ENCODE peak calls at places on chromosomes 1 and 21, in four cellular contexts. N, W, S and I are unnamed samples.

GRCh38 chr21:14120091-14120734 is 90.5 kb downstream of the LIPI start:
- DNase-seq in W (no peak), S (no peak), N (no peak), I (peak)

GRCh38 chr21:38380391-38381137 is 117.7 kb downstream of the ERG start:
- DNase-seq in S (no peak), N (no peak), W (peak), I (peak)

GRCh38 chr1:173447224-173447623 is 29.9 kb upstream of the PRDX6 start:
- DNase-seq in S (no peak), N (no peak), W (no peak), I (no peak)

GRCh38 chr1:180131510-180131909 is 23.2 kb upstream of the QSOX1 start:
- DNase-seq in S (no peak), W (peak), N (no peak), I (peak)

GRCh38 chr1:228313536-228314277 is 92.9 kb downstream of the TRIM11 start:
- DNase-seq in N (no peak), W (no peak), S (peak), I (no peak)

GRCh38 chr1:19682257-19682656 is 17.6 kb downstream of the HTR6 start:
- DNase-seq in W (peak), N (no peak), S (no peak), I (peak)

GRCh38 chr1:177211231-177211630 is 40.5 kb downstream of the BRINP2 start:
- DNase-seq in S (no peak), N (no peak), W (no peak), I (no peak)

GRCh38 chr1:40107290-40107959 is 10.4 kb upstream of the PPT1 start:
- DNase-seq in S (no peak), N (no peak), W (no peak), I (peak)

GRCh38 chr1:171966426-171967220 is 125.3 kb downstream of the DNM3 start:
- DNase-seq in N (no peak), S (no peak), W (no peak), I (peak)

GRCh38 chr1:91798741-91799140 is 87.2 kb downstream of the TGFBR3 start:
- DNase-seq in W (no peak), S (no peak), N (no peak), I (no peak)

GRCh38 chr1:2110738-2111673 is 60.8 kb downstream of the PRKCZ start:
- DNase-seq in N (no peak), S (no peak), W (no peak), I (no peak)

DNA sequence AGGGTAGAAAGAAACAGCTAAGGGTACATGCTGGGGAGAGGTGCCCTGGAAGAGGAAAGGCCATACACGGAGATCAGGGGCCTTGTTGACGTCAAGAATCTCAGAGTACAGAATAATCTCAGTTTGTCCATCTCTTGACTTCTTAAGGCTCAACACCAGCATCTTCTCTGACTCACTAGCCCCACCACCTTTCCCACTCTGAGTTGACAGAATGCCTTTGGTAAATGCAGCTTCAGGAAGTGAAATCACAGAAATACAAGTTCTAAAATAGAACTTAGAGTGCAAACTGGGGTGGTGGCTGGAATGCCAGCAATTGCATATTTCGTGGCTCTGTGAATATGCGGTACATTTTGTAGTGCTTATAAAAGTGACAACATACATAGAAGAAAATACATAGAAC is 1.6 kb downstream of the COG2 start:
- DNase-seq in N (no peak), S (no peak), W (peak), I (peak)
- TF ChIP-seq CTCF in N (no peak), S (no peak), W (no peak), I (no peak)

GRCh38 chr1:93801471-93801870 is 77.5 kb downstream of the DNTTIP2 start:
- DNase-seq in N (no peak), S (no peak), W (no peak), I (no peak)

DNA sequence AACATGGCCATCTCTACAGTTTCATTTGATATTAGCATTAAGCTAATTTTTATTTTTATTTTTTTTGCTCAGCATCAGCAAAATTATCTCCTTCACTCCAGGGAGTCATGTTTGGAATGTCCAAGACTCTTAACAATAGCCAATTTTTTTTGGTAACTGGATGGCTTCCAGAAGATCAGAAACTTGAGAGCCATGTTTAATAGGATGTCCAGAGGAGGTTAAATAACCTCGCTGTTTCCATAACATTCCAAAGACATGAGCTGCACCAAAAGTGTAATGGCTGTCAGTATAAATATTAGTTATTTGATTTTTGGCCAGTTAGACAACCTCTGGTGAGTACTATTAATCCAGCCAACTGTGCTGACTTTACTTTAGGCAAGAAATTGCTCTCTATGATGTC is 80.7 kb downstream of the DNTTIP2 start:
- DNase-seq in N (no peak), S (no peak), W (peak), I (no peak)
- H3K4me3 ChIP-seq in N (no peak), S (no peak), W (no peak), I (no peak)

GRCh38 chr1:31760422-31760900 is 3.7 kb downstream of the ADGRB2 start:
- DNase-seq in S (no peak), W (no peak), N (no peak), I (no peak)

GRCh38 chr1:31762323-31762722 is 1.8 kb downstream of the ADGRB2 start:
- DNase-seq in S (no peak), W (no peak), N (no peak), I (no peak)

GRCh38 chr1:31762726-31763670 is 1.1 kb downstream of the ADGRB2 start:
- DNase-seq in W (no peak), N (no peak), S (no peak), I (peak)

GRCh38 chr1:31760901-31761470 is 3.2 kb downstream of the ADGRB2 start:
- DNase-seq in W (peak), S (no peak), N (no peak), I (peak)

GRCh38 chr1:31761883-31762282 is 2.3 kb downstream of the ADGRB2 start:
- DNase-seq in S (no peak), N (no peak), W (peak), I (no peak)
- TF ChIP-seq CTCF in S (no peak), N (no peak), W (no peak), I (no peak)

DNA sequence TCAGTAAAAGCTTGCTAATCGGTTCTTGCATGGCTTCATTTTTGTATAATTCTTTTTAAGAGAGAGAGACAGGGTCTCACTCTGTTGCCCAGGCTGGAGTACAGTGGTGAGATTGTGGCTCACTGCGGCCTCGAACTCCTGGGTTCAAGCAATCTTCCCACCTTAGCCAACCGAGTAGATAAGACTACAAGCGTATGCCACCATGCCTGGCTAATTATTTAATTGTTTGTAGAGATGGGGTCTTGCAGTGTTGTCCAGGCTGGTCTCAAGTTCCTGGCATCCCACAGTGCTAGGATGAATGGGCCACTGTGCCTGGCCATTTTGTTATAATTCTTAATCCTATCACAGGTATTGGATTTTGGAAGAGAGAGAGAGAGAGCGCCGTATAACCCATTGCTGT is 23.4 kb downstream of the RCAN3 start:
- DNase-seq in W (no peak), S (no peak), N (no peak), I (no peak)
- H3K4me3 ChIP-seq in W (no peak), S (no peak), N (no peak), I (no peak)

DNA sequence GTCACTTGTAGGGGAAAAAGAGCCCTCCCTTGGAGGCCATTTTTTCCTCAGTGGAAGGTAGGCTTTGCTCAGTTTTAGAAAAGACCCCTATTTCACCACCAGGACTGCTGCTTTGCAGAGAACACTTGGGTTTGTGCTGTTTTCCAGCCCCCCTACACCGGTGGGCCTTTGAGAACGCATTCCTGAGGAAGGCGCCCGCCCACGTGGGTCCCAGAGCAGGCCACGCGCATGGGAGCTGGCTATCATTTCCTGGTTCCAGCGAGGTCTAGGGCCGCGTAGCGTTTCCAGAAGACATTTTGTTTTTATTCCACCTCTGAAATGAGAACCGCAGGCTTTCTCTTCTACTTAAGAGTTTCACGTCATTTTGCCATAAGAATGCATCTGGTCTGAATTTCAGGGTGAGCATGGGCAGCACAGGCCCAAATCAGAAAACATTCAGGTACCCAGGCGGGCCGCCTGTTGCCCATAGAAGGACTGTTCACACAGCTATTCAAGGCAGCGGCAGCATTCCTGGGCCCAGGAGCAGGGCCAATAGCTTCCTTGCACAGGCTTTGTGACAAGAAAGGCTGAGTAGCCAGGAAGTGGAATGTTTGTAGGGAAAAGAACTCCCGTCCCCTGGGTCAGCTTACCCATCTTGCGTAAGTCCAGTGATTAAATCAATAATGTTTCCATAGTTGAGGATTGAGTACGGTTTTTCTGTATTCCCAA is 1.3 kb upstream of the KLHL21 start:
- DNase-seq in N (peak), S (peak), W (peak), I (peak)
- TF ChIP-seq CTCF in N (no peak), S (no peak), W (no peak), I (peak)

DNA sequence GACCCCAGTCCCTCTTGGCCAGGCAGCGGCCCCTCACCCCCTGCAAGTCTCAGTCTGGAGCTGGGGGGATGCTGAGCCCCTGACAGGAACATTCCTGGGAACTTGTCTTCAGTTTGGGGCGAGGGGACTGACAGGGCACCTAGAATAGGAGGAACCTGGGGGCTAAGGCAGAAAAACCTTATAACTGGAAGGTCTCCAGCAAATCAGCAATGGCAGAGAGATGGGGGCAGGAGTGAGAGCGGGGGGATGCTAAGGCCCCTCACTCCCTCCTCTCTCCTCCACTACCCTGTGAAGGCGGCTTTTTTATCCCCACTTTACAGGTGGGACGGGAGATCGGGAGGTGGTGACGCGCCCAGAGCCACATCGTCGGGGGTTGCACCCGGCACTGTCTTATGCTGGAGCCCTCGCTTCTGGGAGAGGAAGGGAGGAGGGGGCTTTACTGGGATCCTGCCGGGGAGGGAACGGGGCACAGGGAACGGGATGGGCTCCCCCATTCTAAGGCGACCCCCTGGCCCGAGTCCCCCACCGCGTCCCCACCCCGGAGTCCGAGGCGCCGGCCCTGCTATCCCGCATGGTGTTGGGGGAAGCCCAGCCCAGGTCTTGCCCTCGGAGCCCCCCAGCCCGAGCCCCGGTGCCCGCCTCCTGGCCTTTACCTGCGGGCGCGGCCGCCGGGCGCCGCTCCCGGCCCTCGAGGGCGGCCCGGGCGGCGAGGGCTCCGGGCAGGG is 456 bp downstream of the COL8A2 start:
- DNase-seq in N (no peak), W (no peak), S (no peak), I (no peak)
- H3K4me3 ChIP-seq in N (peak), W (no peak), S (peak), I (no peak)

GRCh38 chr1:20730690-20731056 is 1.8 kb downstream of the SH2D5 start:
- DNase-seq in S (no peak), N (no peak), W (no peak), I (no peak)

GRCh38 chr1:20732071-20732587 is 374 bp downstream of the SH2D5 start:
- DNase-seq in S (no peak), N (peak), W (peak), I (peak)

GRCh38 chr1:20731057-20731991 is 1.2 kb downstream of the SH2D5 start:
- DNase-seq in S (no peak), N (peak), W (no peak), I (no peak)

GRCh38 chr1:20733361-20733975 is 965 bp upstream of the SH2D5 start:
- DNase-seq in W (no peak), S (no peak), N (no peak), I (no peak)

DNA sequence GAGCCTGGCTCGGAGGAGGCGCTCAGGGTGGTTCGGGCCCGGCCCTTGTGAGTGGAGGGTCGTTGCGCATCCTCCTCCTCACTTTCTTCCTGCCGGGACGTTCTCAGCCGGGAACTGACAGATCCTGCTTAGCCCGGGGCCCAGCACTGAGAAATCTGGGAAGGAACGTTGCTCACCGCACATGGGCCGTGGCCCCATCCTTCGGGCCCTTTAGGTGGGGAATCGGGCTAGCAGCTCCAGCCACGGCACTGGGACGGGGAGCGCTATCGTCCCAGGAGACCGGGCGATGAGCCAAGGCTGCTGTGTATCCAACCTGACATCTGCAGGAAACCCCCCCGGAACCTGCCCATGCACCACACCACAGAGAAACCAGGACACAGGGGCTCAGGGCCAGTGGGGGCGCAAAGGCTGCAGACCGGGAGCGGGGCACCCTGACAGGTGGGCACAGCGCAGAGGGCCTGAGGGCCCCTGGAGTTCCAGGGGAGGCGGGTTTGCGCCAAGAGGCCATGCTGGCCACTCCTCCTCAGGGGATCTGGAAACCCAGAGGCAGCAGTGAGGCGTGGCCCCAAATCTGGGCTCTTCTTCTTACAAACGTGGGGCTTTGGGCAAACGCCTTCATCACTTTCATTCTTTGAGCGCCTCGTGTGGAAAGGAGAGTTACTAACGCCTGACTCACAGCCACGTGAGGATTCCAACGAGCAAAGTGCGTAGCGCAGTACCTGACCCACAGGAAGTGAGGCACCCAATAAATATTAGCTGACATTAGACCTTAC is at the start of gene SH2D5:
- DNase-seq in S (peak), W (peak), N (peak), I (peak)
- TF ChIP-seq CTCF in S (peak), W (peak), N (no peak), I (peak)

GRCh38 chr21:41425954-41426655 is at the start of gene MX1:
- DNase-seq in N (no peak), S (peak), W (peak), I (peak)
- H3K4me3 ChIP-seq in N (peak), S (peak), W (peak), I (peak)